ENCODE peak calls at places on chromosomes 2 and 18, in eight cellular contexts. Q is HCT116, O is Peyer's patch, C is Caco-2, N is kidney, H is pancreas, A is spleen, T is small intestine. K is an unnamed sample.

GRCh38 chr2:190972846-190973245 is 41.1 kb downstream of the STAT1 start:
- DNase-seq in A (no peak), Q (no peak), T (no peak), N (no peak), O (no peak), H (no peak), C (no peak), K (no peak)

GRCh38 chr2:65518751-65519150 is 86.4 kb upstream of the SPRED2 start:
- DNase-seq in T (no peak), H (no peak), A (no peak), Q (no peak), N (no peak), C (no peak), O (no peak), K (no peak)

GRCh38 chr2:60867848-60868247 is 13.5 kb upstream of the REL start:
- DNase-seq in N (no peak), H (no peak), A (no peak), Q (no peak), C (no peak), T (no peak), O (no peak), K (no peak)

GRCh38 chr2:151905963-151906632 is 77.9 kb upstream of the ARL5A start:
- DNase-seq in Q (no peak), A (no peak), T (no peak), C (no peak), O (no peak), H (no peak), N (no peak), K (no peak)

GRCh38 chr18:21330122-21330701 is 88.2 kb downstream of the GREB1L start:
- DNase-seq in A (no peak), N (no peak), O (no peak), C (peak; percentile 63), T (peak; percentile 93), H (no peak), Q (peak; percentile 59), K (no peak)

GRCh38 chr2:20484810-20485611 is 38.1 kb downstream of the RHOB start:
- DNase-seq in Q (no peak), H (no peak), C (no peak), T (no peak), N (no peak), A (no peak), O (no peak), K (no peak)

GRCh38 chr2:121142452-121142851 is 142.6 kb downstream of the TFCP2L1 start:
- DNase-seq in O (no peak), A (no peak), Q (no peak), N (peak; percentile 32), H (no peak), C (no peak), T (no peak), K (no peak)

GRCh38 chr2:215288112-215288815 is 23.6 kb upstream of the ATIC start:
- DNase-seq in T (no peak), H (no peak), Q (no peak), N (no peak), A (no peak), O (no peak), C (no peak), K (no peak)

GRCh38 chr2:164145093-164145987 is 409.5 kb upstream of the FIGN start:
- DNase-seq in T (no peak), Q (no peak), C (no peak), O (no peak), N (no peak), A (no peak), H (no peak), K (no peak)

GRCh38 chr2:95385570-95385984 is 16.9 kb upstream of the FAHD2A start:
- DNase-seq in Q (no peak), C (no peak), H (no peak), O (no peak), N (peak; percentile 64), A (no peak), T (no peak), K (no peak)
- H3K9me3 ChIP-seq in Q (no peaks in the 10 kb centered on the region), C (no peaks in the 10 kb centered on the region), H (no peaks in the 10 kb centered on the region), O (no peaks in the 10 kb centered on the region), N (no peaks in the 10 kb centered on the region), A (no peaks in the 10 kb centered on the region), T (no peaks in the 10 kb centered on the region), K (no peaks in the 10 kb centered on the region)

DNA sequence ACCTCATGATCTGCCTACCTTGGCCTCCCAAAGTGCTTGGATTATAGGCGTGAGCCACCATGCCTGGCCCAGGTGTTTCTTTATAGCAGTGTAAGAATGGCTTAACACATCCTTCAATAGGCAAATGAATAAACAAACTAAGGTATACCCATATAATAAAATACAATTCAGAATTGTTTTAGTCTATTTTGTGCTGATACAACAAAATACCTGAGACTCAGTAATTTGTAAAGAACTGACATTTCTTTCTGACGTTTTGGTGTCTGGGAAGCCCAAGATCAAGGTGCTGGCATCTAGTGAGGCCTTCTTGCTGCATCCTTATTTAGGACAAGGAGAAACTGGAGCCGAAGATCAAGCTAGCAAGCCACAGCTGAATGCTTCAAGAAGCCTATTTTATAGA is 1372.1 kb upstream of the DDX18 start:
- DNase-seq in C (no peak), T (no peak), A (no peak), N (no peak), H (no peak), O (no peak), Q (no peak), K (no peak)
- H3K9me3 ChIP-seq in C (no peaks in the 10 kb centered on the region), T (no peaks in the 10 kb centered on the region), A (peaks cover 45% of the 10 kb centered on the region), N (no peaks in the 10 kb centered on the region), H (no peaks in the 10 kb centered on the region), O (no peaks in the 10 kb centered on the region), Q (peaks cover 25% of the 10 kb centered on the region), K (no peaks in the 10 kb centered on the region)

GRCh38 chr2:41489638-41490037 is 558.2 kb upstream of the PKDCC start:
- DNase-seq in H (no peak), C (no peak), T (no peak), Q (no peak), A (no peak), N (no peak), O (no peak), K (no peak)

GRCh38 chr2:41498791-41499190 is 549.0 kb upstream of the PKDCC start:
- DNase-seq in O (no peak), T (no peak), A (no peak), C (no peak), Q (no peak), N (no peak), H (no peak), K (no peak)

GRCh38 chr2:41500895-41501294 is 546.9 kb upstream of the PKDCC start:
- DNase-seq in C (no peak), A (no peak), T (no peak), O (no peak), H (no peak), N (no peak), Q (no peak), K (no peak)

GRCh38 chr2:41496908-41497307 is 550.9 kb upstream of the PKDCC start:
- DNase-seq in H (no peak), A (no peak), C (no peak), N (no peak), O (no peak), Q (no peak), T (no peak), K (no peak)

DNA sequence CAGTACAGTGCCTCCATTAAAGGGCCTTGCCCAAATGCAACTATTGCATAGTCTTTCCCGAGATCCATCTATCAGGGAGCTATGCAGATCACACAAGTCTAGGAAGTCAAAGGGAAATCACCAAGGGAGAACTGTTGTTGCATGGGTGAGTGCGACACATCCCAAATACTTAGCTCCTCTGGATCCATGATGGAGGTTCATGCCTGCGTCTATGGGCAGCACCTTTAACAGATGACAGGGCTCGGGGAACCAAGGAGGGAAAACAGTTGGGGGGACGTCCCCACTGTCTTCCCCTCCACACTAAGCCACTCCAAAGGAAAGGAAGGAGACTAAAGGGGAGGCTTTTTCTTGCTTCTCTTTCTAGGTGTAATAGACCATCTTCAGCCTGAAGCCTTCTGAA is 552.8 kb upstream of the PKDCC start:
- DNase-seq in C (no peak), Q (no peak), O (no peak), T (no peak), N (no peak), H (no peak), A (no peak), K (no peak)
- H3K9me3 ChIP-seq in C (peaks cover 29% of the 10 kb centered on the region), Q (peaks cover 10% of the 10 kb centered on the region), O (no peaks in the 10 kb centered on the region), T (no peaks in the 10 kb centered on the region), N (peaks cover 50% of the 10 kb centered on the region), H (no peaks in the 10 kb centered on the region), A (peaks cover 90% of the 10 kb centered on the region), K (no peaks in the 10 kb centered on the region)

GRCh38 chr2:231745303-231746038 is 35.6 kb downstream of the PDE6D start:
- DNase-seq in A (no peak), O (no peak), H (no peak), C (no peak), Q (no peak), T (no peak), N (no peak), K (peak; percentile 50)
- H3K9me3 ChIP-seq in A (no peaks in the 10 kb centered on the region), O (no peaks in the 10 kb centered on the region), H (no peaks in the 10 kb centered on the region), C (no peaks in the 10 kb centered on the region), Q (no peaks in the 10 kb centered on the region), T (no peaks in the 10 kb centered on the region), N (no peaks in the 10 kb centered on the region), K (no peaks in the 10 kb centered on the region)

DNA sequence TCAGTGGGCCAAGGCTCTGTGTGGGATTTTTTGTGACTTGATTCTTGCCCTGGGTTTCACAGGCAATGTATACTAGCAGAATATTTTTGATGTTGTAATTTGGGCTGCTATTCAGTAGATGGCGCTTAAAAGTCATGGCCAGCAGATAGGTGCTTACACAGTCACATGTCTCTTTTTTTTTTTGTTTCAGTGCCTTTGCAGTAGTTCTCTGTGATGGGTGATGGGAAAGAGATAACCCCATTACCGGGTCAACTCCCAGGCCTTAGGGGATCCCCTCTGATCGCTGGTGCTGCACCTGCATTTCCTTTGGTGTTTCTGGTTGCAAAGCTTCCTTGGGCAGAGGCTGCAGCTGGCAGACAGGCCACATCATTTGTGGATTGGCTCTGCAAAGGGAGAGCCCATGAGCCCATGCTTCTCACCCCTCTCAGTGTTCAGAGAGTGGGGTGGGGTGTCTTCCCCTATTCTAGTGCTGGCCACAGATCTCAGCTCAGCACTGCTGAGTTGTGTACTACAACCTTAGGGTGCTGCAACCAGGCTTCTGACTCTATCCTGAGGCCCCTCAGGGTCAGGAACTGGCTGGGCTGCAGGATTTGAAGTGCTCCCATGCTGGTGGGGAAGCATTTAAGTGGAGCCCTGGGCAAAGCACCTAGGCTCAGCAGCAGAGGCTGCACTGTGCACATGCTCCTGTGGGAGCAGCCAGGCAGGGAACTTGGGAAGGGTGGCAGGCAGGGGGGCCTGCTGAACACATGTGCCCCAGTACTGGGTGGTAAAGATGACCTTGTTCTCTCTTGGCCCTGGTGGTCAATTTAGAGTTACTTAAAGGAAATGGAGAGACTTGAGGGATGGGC is 219.8 kb upstream of the SPHKAP start:
- DNase-seq in A (peak; percentile 51), T (no peak), H (no peak), N (no peak), C (no peak), O (no peak), Q (no peak), K (peak; percentile 23)
- H3K9me3 ChIP-seq in A (peaks cover 18% of the 10 kb centered on the region), T (no peaks in the 10 kb centered on the region), H (no peaks in the 10 kb centered on the region), N (no peaks in the 10 kb centered on the region), C (no peaks in the 10 kb centered on the region), O (no peaks in the 10 kb centered on the region), Q (no peaks in the 10 kb centered on the region), K (no peaks in the 10 kb centered on the region)

DNA sequence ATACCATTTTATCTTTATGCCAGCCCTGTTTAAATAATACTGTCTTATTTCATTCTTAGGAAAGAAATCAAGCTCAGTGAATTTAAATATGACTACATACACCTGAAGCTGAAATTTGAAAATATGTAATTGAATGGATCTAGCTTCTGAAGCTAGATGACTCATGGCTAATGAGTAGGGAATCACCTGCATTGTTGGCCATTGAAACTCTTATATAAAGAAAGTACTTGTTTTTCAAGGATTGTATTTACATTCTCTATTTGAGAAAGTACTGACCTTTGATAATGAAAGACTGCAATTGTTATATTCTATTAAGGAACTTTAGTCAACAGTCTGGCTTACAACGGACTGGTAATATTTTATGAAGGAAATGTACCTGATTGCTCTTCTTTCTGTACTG is 346.7 kb upstream of the LRATD1 start:
- DNase-seq in H (no peak), C (no peak), Q (no peak), N (no peak), O (no peak), A (no peak), T (no peak), K (no peak)
- H3K9me3 ChIP-seq in H (no peaks in the 10 kb centered on the region), C (no peaks in the 10 kb centered on the region), Q (peaks cover 6% of the 10 kb centered on the region), N (no peaks in the 10 kb centered on the region), O (no peaks in the 10 kb centered on the region), A (no peaks in the 10 kb centered on the region), T (no peaks in the 10 kb centered on the region), K (no peaks in the 10 kb centered on the region)

K was measured in HAP-1.